ENCODE peak calls at places on chromosome 17, in ten cellular contexts. One of them, this sample, is unnamed.

GRCh38 chr17:45270828-45271418 is 9.0 kb upstream of the SPATA32 start:
- DNase-seq in lung: no peak
- DNase-seq in mesendoderm: peak; percentile 40
- DNase-seq in brain microvascular endothelial cell: no peak
- DNase-seq in AG09319: no peak
- DNase-seq in kidney epithelial cell: no peak
- DNase-seq in effector memory CD4-positive, alpha-beta T cell: no peak
- DNase-seq in M059J: no peak
- DNase-seq in T-helper 17 cell: peak; percentile 32
- DNase-seq in T47D: peak; percentile 37
- DNase-seq in this sample: peak; percentile 66

GRCh38 chr17:48614904-48615211 is 234 bp downstream of the HOXB8 start:
- DNase-seq in M059J: no peak
- DNase-seq in mesendoderm: no peak
- DNase-seq in lung: no peak
- DNase-seq in kidney epithelial cell: no peak
- DNase-seq in AG09319: no peak
- DNase-seq in T-helper 17 cell: no peak
- DNase-seq in T47D: no peak
- DNase-seq in brain microvascular endothelial cell: no peak
- DNase-seq in effector memory CD4-positive, alpha-beta T cell: no peak
- DNase-seq in this sample: no peak

GRCh38 chr17:63286254-63286653 is 159.9 kb downstream of the CYB561 start:
- DNase-seq in brain microvascular endothelial cell: no peak
- DNase-seq in T47D: no peak
- DNase-seq in AG09319: no peak
- DNase-seq in M059J: no peak
- DNase-seq in T-helper 17 cell: no peak
- DNase-seq in effector memory CD4-positive, alpha-beta T cell: no peak
- DNase-seq in lung: no peak
- DNase-seq in kidney epithelial cell: no peak
- DNase-seq in mesendoderm: no peak
- DNase-seq in this sample: no peak

GRCh38 chr17:30188211-30188939 is 47.1 kb downstream of the SLC6A4 start:
- DNase-seq in T-helper 17 cell: no peak
- DNase-seq in T47D: no peak
- DNase-seq in lung: no peak
- DNase-seq in AG09319: no peak
- DNase-seq in mesendoderm: no peak
- DNase-seq in M059J: no peak
- DNase-seq in brain microvascular endothelial cell: no peak
- DNase-seq in kidney epithelial cell: peak; percentile 38
- DNase-seq in effector memory CD4-positive, alpha-beta T cell: no peak
- DNase-seq in this sample: no peak

GRCh38 chr17:58329035-58329807 is 626 bp upstream of the TSPOAP1 start:
- DNase-seq in brain microvascular endothelial cell: no peak
- DNase-seq in AG09319: no peak
- DNase-seq in mesendoderm: peak; percentile 42
- DNase-seq in T-helper 17 cell: peak; percentile 55
- DNase-seq in T47D: no peak
- DNase-seq in lung: peak; percentile 56
- DNase-seq in M059J: no peak
- DNase-seq in effector memory CD4-positive, alpha-beta T cell: peak; percentile 39
- DNase-seq in kidney epithelial cell: no peak
- DNase-seq in this sample: peak; percentile 61

GRCh38 chr17:2453325-2453724 is 52.5 kb upstream of the MNT start:
- DNase-seq in T47D: no peak
- DNase-seq in T-helper 17 cell: no peak
- DNase-seq in mesendoderm: no peak
- DNase-seq in kidney epithelial cell: no peak
- DNase-seq in M059J: no peak
- DNase-seq in lung: no peak
- DNase-seq in brain microvascular endothelial cell: no peak
- DNase-seq in AG09319: no peak
- DNase-seq in effector memory CD4-positive, alpha-beta T cell: no peak
- DNase-seq in this sample: no peak

GRCh38 chr17:39573447-39574298 is 34.0 kb downstream of the NEUROD2 start:
- DNase-seq in brain microvascular endothelial cell: peak; percentile 38
- DNase-seq in lung: peak; percentile 67
- DNase-seq in mesendoderm: peak; percentile 73
- DNase-seq in T47D: peak; percentile 94
- DNase-seq in AG09319: no peak
- DNase-seq in T-helper 17 cell: no peak
- DNase-seq in kidney epithelial cell: peak; percentile 19
- DNase-seq in M059J: peak; percentile 71
- DNase-seq in effector memory CD4-positive, alpha-beta T cell: no peak
- DNase-seq in this sample: peak; percentile 58

GRCh38 chr17:42695500-42695899 is 13.2 kb downstream of the CNTNAP1 start:
- DNase-seq in brain microvascular endothelial cell: no peak
- DNase-seq in M059J: no peak
- DNase-seq in T-helper 17 cell: no peak
- DNase-seq in kidney epithelial cell: no peak
- DNase-seq in effector memory CD4-positive, alpha-beta T cell: no peak
- DNase-seq in AG09319: no peak
- DNase-seq in mesendoderm: no peak
- DNase-seq in T47D: no peak
- DNase-seq in lung: no peak
- DNase-seq in this sample: no peak

GRCh38 chr17:75271955-75272847 is 1.2 kb upstream of the MIF4GD start:
- DNase-seq in mesendoderm: no peak
- DNase-seq in brain microvascular endothelial cell: no peak
- DNase-seq in kidney epithelial cell: no peak
- DNase-seq in T-helper 17 cell: no peak
- DNase-seq in lung: no peak
- DNase-seq in AG09319: no peak
- DNase-seq in M059J: peak; percentile 69
- DNase-seq in T47D: no peak
- DNase-seq in effector memory CD4-positive, alpha-beta T cell: no peak
- DNase-seq in this sample: peak; percentile 23

GRCh38 chr17:15957206-15957605 is 12.3 kb downstream of the ADORA2B start:
- DNase-seq in AG09319: no peak
- DNase-seq in lung: no peak
- DNase-seq in T-helper 17 cell: no peak
- DNase-seq in brain microvascular endothelial cell: no peak
- DNase-seq in kidney epithelial cell: no peak
- DNase-seq in T47D: no peak
- DNase-seq in effector memory CD4-positive, alpha-beta T cell: no peak
- DNase-seq in M059J: peak; percentile 78
- DNase-seq in mesendoderm: no peak
- DNase-seq in this sample: no peak

GRCh38 chr17:66459811-66460270 is 157.4 kb downstream of the PRKCA start:
- DNase-seq in T47D: no peak
- DNase-seq in T-helper 17 cell: no peak
- DNase-seq in AG09319: peak; percentile 96
- DNase-seq in kidney epithelial cell: peak; percentile 94
- DNase-seq in effector memory CD4-positive, alpha-beta T cell: no peak
- DNase-seq in M059J: peak; percentile 95
- DNase-seq in lung: peak; percentile 58
- DNase-seq in mesendoderm: peak; percentile 37
- DNase-seq in brain microvascular endothelial cell: peak; percentile 97
- DNase-seq in this sample: no peak

GRCh38 chr17:43608313-43608712 is 53.4 kb downstream of the MEOX1 start:
- DNase-seq in kidney epithelial cell: peak; percentile 37
- DNase-seq in M059J: peak; percentile 90
- DNase-seq in T47D: no peak
- DNase-seq in brain microvascular endothelial cell: peak; percentile 29
- DNase-seq in mesendoderm: peak; percentile 55
- DNase-seq in effector memory CD4-positive, alpha-beta T cell: no peak
- DNase-seq in T-helper 17 cell: no peak
- DNase-seq in lung: no peak
- DNase-seq in AG09319: no peak
- DNase-seq in this sample: no peak

GRCh38 chr17:4530799-4531730 is 24.1 kb downstream of the MYBBP1A start:
- DNase-seq in mesendoderm: peak; percentile 37
- DNase-seq in M059J: no peak
- DNase-seq in T-helper 17 cell: no peak
- DNase-seq in effector memory CD4-positive, alpha-beta T cell: no peak
- DNase-seq in brain microvascular endothelial cell: no peak
- DNase-seq in T47D: no peak
- DNase-seq in kidney epithelial cell: no peak
- DNase-seq in lung: no peak
- DNase-seq in AG09319: no peak
- DNase-seq in this sample: no peak

GRCh38 chr17:22467720-22468119 is 775.4 kb downstream of the KCNJ18 start:
- DNase-seq in T47D: no peak
- DNase-seq in effector memory CD4-positive, alpha-beta T cell: no peak
- DNase-seq in T-helper 17 cell: no peak
- DNase-seq in mesendoderm: no peak
- DNase-seq in kidney epithelial cell: no peak
- DNase-seq in M059J: no peak
- DNase-seq in lung: no peak
- DNase-seq in brain microvascular endothelial cell: no peak
- DNase-seq in AG09319: no peak
- DNase-seq in this sample: no peak

GRCh38 chr17:21165922-21166598 is 39.3 kb downstream of the DHRS7B start:
- DNase-seq in M059J: no peak
- DNase-seq in brain microvascular endothelial cell: no peak
- DNase-seq in mesendoderm: no peak
- DNase-seq in T47D: peak; percentile 15
- DNase-seq in AG09319: no peak
- DNase-seq in lung: no peak
- DNase-seq in effector memory CD4-positive, alpha-beta T cell: no peak
- DNase-seq in kidney epithelial cell: no peak
- DNase-seq in T-helper 17 cell: no peak
- DNase-seq in this sample: no peak

This sample was measured in WERI-Rb-1.